ENCODE peak calls at places on chromosomes 2 and 18, in five cellular contexts. L is GM18507, A is upper lobe of right lung, N is esophagus squamous epithelium, X is progenitor cell of endocrine pancreas. D is an unnamed sample.
A peak's percentile ranks its signal among the peaks of the same experiment; 100 is the strongest.

GRCh38 chr18:36015629-36016028 is 43.1 kb downstream of the RMP24 start:
- DNase-seq in A (no peak), X (no peak), N (no peak), L (peak; percentile 20), D (no peak)

GRCh38 chr2:240121675-240122074 is 14.4 kb downstream of the COPS9 start:
- DNase-seq in X (no peak), A (no peak), L (no peak), N (no peak), D (no peak)

GRCh38 chr18:67932261-67932660 is 415.7 kb upstream of the DSEL start:
- DNase-seq in X (no peak), A (no peak), N (no peak), L (no peak), D (no peak)

GRCh38 chr18:77061291-77061945 is 71.2 kb downstream of the MBP start:
- DNase-seq in A (no peak), N (no peak), L (no peak), X (no peak), D (no peak)

GRCh38 chr2:27990030-27990590 is 99.6 kb downstream of the BABAM2 start:
- DNase-seq in A (no peak), N (no peak), L (no peak), X (no peak), D (no peak)

GRCh38 chr18:58754544-58755068 is 83.3 kb downstream of the MALT1 start:
- DNase-seq in N (no peak), A (peak; percentile 72), X (no peak), L (no peak), D (no peak)

GRCh38 chr2:29834624-29835023 is 86.8 kb downstream of the ALK start:
- DNase-seq in X (no peak), N (no peak), A (no peak), L (no peak), D (no peak)

GRCh38 chr2:9997936-9998335 is 45.4 kb upstream of the KLF11 start:
- DNase-seq in X (no peak), A (no peak), N (no peak), L (no peak), D (no peak)

GRCh38 chr2:134249755-134250154 is 4.1 kb upstream of the MGAT5 start:
- DNase-seq in L (no peak), X (no peak), A (no peak), N (no peak), D (no peak)

GRCh38 chr2:45698538-45698937 is 47.1 kb downstream of the PRKCE start:
- DNase-seq in L (no peak), X (no peak), A (no peak), N (no peak), D (no peak)